ENCODE peak calls at places on chromosomes 5 and 9, in five cellular contexts. One of them, this sample, is unnamed.

GRCh38 chr9:8599937-8600336 is 800.4 kb upstream of the DMAC1 start:
- DNase-seq in A172: peak
- DNase-seq in MCF 10A: no peak
- DNase-seq in AG08395: no peak
- DNase-seq in NCI-H510A: no peak
- DNase-seq in this sample: no peak

GRCh38 chr5:142296914-142297417 is 27.9 kb downstream of the SPRY4 start:
- DNase-seq in A172: peak
- DNase-seq in MCF 10A: no peak
- DNase-seq in AG08395: peak
- DNase-seq in NCI-H510A: no peak
- DNase-seq in this sample: no peak

GRCh38 chr5:59640411-59640810 is 253.1 kb downstream of the PDE4D start:
- DNase-seq in A172: peak
- DNase-seq in MCF 10A: peak
- DNase-seq in AG08395: peak
- DNase-seq in NCI-H510A: no peak
- DNase-seq in this sample: no peak

GRCh38 chr9:84170521-84171141 is 169.9 kb downstream of the SLC28A3 start:
- DNase-seq in A172: peak
- DNase-seq in MCF 10A: peak
- DNase-seq in AG08395: peak
- DNase-seq in NCI-H510A: no peak
- DNase-seq in this sample: no peak

GRCh38 chr9:72309366-72310133 is 55.5 kb downstream of the ZFAND5 start:
- DNase-seq in A172: no peak
- DNase-seq in MCF 10A: no peak
- DNase-seq in AG08395: no peak
- DNase-seq in NCI-H510A: no peak
- DNase-seq in this sample: no peak

GRCh38 chr9:74041588-74041987 is 455.5 kb upstream of the RORB start:
- DNase-seq in A172: no peak
- DNase-seq in MCF 10A: no peak
- DNase-seq in AG08395: no peak
- DNase-seq in NCI-H510A: no peak
- DNase-seq in this sample: no peak

GRCh38 chr9:137286980-137287383 is 9.5 kb downstream of the TOR4A start:
- DNase-seq in A172: peak
- DNase-seq in MCF 10A: peak
- DNase-seq in AG08395: peak
- DNase-seq in NCI-H510A: no peak
- DNase-seq in this sample: no peak

GRCh38 chr5:126124706-126125345 is 298.4 kb upstream of the GRAMD2B start:
- DNase-seq in A172: peak
- DNase-seq in MCF 10A: peak
- DNase-seq in AG08395: peak
- DNase-seq in NCI-H510A: no peak
- DNase-seq in this sample: no peak

GRCh38 chr9:15722888-15723287 is 170.0 kb downstream of the CCDC171 start:
- DNase-seq in A172: no peak
- DNase-seq in MCF 10A: no peak
- DNase-seq in AG08395: no peak
- DNase-seq in NCI-H510A: no peak
- DNase-seq in this sample: no peak

GRCh38 chr9:95826183-95826838 is 49.2 kb upstream of the ERCC6L2 start:
- DNase-seq in A172: no peak
- DNase-seq in MCF 10A: no peak
- DNase-seq in AG08395: no peak
- DNase-seq in NCI-H510A: no peak
- DNase-seq in this sample: no peak

GRCh38 chr9:4502444-4502843 is 12.2 kb downstream of the SLC1A1 start:
- DNase-seq in A172: no peak
- DNase-seq in MCF 10A: no peak
- DNase-seq in AG08395: no peak
- DNase-seq in NCI-H510A: no peak
- DNase-seq in this sample: no peak